ENCODE peak calls at places on chromosomes 11 and 22, in seven cellular contexts. B is transverse colon, M is NB4, K is brain microvascular endothelial cell, Q is AG09309, O is uterus, S is lung. V is an unnamed sample.

GRCh38 chr11:121426476-121427454 is 25.3 kb upstream of the SORL1 start:
- DNase-seq in B (peak), M (peak), K (no peak), Q (no peak), O (peak), S (no peak), V (no peak)

GRCh38 chr11:46684364-46684763 is 16.1 kb downstream of the ARHGAP1 start:
- DNase-seq in B (no peak), M (no peak), K (no peak), Q (no peak), O (no peak), S (no peak), V (no peak)

GRCh38 chr11:101169944-101170343 is 40.3 kb upstream of the PGR start:
- DNase-seq in B (no peak), M (no peak), K (no peak), Q (no peak), O (no peak), S (no peak), V (no peak)

GRCh38 chr11:44066732-44067131 is 662 bp downstream of the ACCS start:
- DNase-seq in B (peak), M (peak), K (peak), Q (peak), O (peak), S (no peak), V (peak)

GRCh38 chr11:61037694-61038093 is 64.6 kb upstream of the CD5 start:
- DNase-seq in B (no peak), M (no peak), K (peak), Q (no peak), O (no peak), S (no peak), V (no peak)

GRCh38 chr11:107859459-107860239 is 1.1 kb upstream of the SLC35F2 start:
- DNase-seq in B (peak), M (peak), K (no peak), Q (no peak), O (peak), S (no peak), V (no peak)

GRCh38 chr11:66850588-66851250 is 6.1 kb upstream of the LRFN4 start:
- DNase-seq in B (no peak), M (no peak), K (no peak), Q (no peak), O (no peak), S (no peak), V (no peak)

GRCh38 chr11:57458060-57458409 is 2.3 kb upstream of the RTN4RL2 start:
- DNase-seq in B (no peak), M (no peak), K (no peak), Q (no peak), O (no peak), S (no peak), V (no peak)

GRCh38 chr22:43554259-43554636 is 142.4 kb downstream of the MPPED1 start:
- DNase-seq in B (no peak), M (no peak), K (no peak), Q (no peak), O (no peak), S (no peak), V (no peak)

GRCh38 chr11:110830344-110831141 is 118.3 kb upstream of the ARHGAP20 start:
- DNase-seq in B (no peak), M (no peak), K (no peak), Q (no peak), O (no peak), S (no peak), V (peak)

GRCh38 chr11:132220464-132220863 is 850.0 kb downstream of the NTM start:
- DNase-seq in B (no peak), M (no peak), K (peak), Q (peak), O (no peak), S (no peak), V (peak)

GRCh38 chr22:20509344-20510047 is 2.1 kb downstream of the MED15 start:
- DNase-seq in B (peak), M (peak), K (peak), Q (peak), O (peak), S (peak), V (peak)

GRCh38 chr22:43218786-43219185 is 31.9 kb upstream of the TTLL12 start:
- DNase-seq in B (no peak), M (no peak), K (no peak), Q (no peak), O (no peak), S (no peak), V (no peak)

GRCh38 chr11:1050581-1051355 is 14.2 kb upstream of the MUC6 start:
- DNase-seq in B (peak), M (peak), K (peak), Q (no peak), O (peak), S (peak), V (no peak)

GRCh38 chr11:3735827-3736226 is 61.5 kb downstream of the NUP98 start:
- DNase-seq in B (no peak), M (peak), K (peak), Q (no peak), O (no peak), S (no peak), V (no peak)

GRCh38 chr22:39439170-39439569 is 17.6 kb upstream of the MGAT3 start:
- DNase-seq in B (no peak), M (peak), K (peak), Q (no peak), O (no peak), S (no peak), V (no peak)

GRCh38 chr11:111379500-111380136 is 543 bp upstream of the POU2AF1 start:
- DNase-seq in B (no peak), M (no peak), K (no peak), Q (no peak), O (no peak), S (no peak), V (no peak)

GRCh38 chr11:95647355-95647754 is 142.2 kb downstream of the FAM76B start:
- DNase-seq in B (no peak), M (no peak), K (no peak), Q (no peak), O (no peak), S (no peak), V (peak)

GRCh38 chr11:93005239-93005638 is 35.8 kb downstream of the MTNR1B start:
- DNase-seq in B (no peak), M (no peak), K (no peak), Q (no peak), O (no peak), S (no peak), V (peak)

GRCh38 chr22:37295213-37295886 is 13.0 kb downstream of the CYTH4 start:
- DNase-seq in B (no peak), M (peak), K (no peak), Q (no peak), O (no peak), S (no peak), V (no peak)

GRCh38 chr11:77457340-77457739 is 16.6 kb downstream of the PAK1 start:
- DNase-seq in B (no peak), M (no peak), K (no peak), Q (no peak), O (no peak), S (no peak), V (no peak)

GRCh38 chr11:33952805-33953204 is 60.9 kb upstream of the LMO2 start:
- DNase-seq in B (no peak), M (no peak), K (no peak), Q (no peak), O (no peak), S (no peak), V (no peak)

GRCh38 chr11:16252373-16252772 is 104.0 kb downstream of the SOX6 start:
- DNase-seq in B (no peak), M (no peak), K (peak), Q (no peak), O (no peak), S (no peak), V (no peak)

GRCh38 chr11:95520765-95521542 is 268.6 kb downstream of the FAM76B start:
- DNase-seq in B (no peak), M (no peak), K (no peak), Q (no peak), O (no peak), S (no peak), V (no peak)

GRCh38 chr22:50720301-50720845 is 17.6 kb upstream of the ACR start:
- DNase-seq in B (no peak), M (no peak), K (no peak), Q (no peak), O (no peak), S (no peak), V (no peak)

DNA sequence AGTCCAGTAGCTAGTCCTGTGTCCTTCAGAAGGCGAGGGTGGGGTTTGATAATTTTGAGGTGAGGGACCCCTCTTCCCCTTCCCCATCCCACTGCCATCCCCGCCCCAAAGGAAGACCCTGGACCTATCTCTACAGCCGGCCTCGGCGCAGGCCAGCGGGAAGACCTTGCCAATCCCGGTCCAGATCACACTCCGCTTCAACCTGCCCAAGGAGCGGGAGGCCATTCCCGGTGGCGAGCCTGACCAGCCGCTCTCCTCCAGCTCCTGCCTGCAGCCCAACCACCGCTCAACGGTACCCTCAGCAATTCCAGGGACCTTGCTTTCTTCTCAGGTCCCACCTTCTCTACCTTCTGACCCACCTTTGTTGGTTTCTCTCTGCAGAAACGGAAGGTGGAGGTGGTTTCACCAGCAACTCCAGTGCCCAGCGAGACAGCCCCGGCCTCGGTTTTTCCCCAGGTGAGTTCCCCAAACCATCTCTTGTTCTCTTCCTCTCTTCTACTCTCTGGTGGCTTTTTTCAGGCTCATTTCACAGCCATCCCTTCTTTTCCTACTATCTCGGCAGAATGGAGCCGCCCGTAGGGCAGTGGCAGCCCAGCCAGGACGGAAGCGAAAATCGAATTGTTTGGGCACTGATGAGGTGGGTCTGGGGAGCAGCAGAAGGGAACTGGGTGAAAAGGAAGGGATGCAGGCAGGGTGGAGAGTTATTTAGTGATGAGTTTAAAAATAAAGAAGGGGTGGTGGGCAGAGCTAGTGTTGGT is 1.3 kb downstream of the KAT5 start:
- DNase-seq in B (no peak), M (no peak), K (no peak), Q (no peak), O (no peak), S (no peak), V (no peak)
- H3K4me3 ChIP-seq in B (peak), M (peak), K (peak), Q (peak), O (no peak), S (no peak), V (peak)

GRCh38 chr11:11998091-11998781 is 10.2 kb downstream of the DKK3 start:
- DNase-seq in B (no peak), M (peak), K (peak), Q (peak), O (no peak), S (no peak), V (peak)
- H3K4me3 ChIP-seq in B (no peak), M (peak), K (peak), Q (no peak), O (no peak), S (no peak), V (peak)

DNA sequence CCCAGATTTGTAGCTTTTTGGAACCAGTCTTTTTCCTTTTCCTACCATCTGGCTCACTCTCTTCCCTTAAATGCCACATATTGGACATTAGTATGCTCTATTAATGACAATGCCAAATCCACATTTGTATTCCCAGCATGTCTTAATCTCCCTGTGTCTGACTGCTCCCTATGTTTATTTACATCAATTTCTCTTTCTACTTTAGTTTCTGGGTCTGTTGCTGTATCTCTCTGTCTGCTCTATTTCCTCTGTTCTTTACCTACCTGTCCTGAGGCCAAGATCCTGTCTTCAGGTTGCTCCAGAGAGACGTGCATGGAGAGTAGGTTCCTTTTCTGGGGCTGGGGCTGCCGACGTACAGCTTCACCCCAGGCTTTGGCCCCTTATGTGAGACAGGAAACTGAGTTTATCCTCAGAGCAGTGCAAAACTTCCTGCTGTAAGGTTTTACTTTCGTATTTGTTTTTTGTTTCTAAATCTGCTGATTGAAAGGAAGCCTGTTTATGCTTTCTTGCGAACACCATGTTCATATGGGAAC is 25.6 kb downstream of the OR2AG2 start:
- DNase-seq in B (peak), M (no peak), K (no peak), Q (no peak), O (no peak), S (no peak), V (no peak)
- H3K4me3 ChIP-seq in B (peak), M (no peak), K (no peak), Q (no peak), O (no peak), S (peak), V (no peak)

GRCh38 chr11:5581014-5581413 is 337 bp downstream of the OR52B6 start:
- DNase-seq in B (no peak), M (no peak), K (no peak), Q (no peak), O (no peak), S (no peak), V (no peak)

GRCh38 chr11:5577101-5577500 is 3.6 kb upstream of the OR52B6 start:
- DNase-seq in B (no peak), M (no peak), K (no peak), Q (no peak), O (no peak), S (no peak), V (no peak)

GRCh38 chr11:5575159-5575558 is 5.5 kb upstream of the OR52B6 start:
- DNase-seq in B (no peak), M (no peak), K (no peak), Q (no peak), O (no peak), S (no peak), V (no peak)

DNA sequence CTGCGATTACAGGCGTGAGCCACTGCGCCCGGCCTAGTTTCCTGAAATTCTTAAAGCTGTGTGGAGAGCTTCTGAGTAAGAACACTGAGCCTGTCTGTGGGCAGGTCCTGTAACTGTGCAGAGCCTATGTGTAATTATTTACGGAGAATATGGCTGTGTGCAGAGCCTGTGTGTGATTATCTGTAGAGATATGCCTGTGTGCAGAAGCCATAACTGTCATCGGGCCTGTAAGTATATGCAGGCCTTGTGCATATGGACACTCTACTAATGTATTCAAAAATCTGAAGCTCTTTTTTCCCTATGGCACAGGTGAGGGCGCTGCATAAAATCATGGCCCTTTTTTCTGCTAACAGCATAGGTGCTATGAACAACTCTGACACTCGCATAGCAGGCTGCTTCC is at the start of gene OR52B6:
- DNase-seq in B (no peak), M (no peak), K (no peak), Q (no peak), O (no peak), S (no peak), V (no peak)
- H3K4me3 ChIP-seq in B (no peak), M (no peak), K (no peak), Q (no peak), O (no peak), S (no peak), V (no peak)

DNA sequence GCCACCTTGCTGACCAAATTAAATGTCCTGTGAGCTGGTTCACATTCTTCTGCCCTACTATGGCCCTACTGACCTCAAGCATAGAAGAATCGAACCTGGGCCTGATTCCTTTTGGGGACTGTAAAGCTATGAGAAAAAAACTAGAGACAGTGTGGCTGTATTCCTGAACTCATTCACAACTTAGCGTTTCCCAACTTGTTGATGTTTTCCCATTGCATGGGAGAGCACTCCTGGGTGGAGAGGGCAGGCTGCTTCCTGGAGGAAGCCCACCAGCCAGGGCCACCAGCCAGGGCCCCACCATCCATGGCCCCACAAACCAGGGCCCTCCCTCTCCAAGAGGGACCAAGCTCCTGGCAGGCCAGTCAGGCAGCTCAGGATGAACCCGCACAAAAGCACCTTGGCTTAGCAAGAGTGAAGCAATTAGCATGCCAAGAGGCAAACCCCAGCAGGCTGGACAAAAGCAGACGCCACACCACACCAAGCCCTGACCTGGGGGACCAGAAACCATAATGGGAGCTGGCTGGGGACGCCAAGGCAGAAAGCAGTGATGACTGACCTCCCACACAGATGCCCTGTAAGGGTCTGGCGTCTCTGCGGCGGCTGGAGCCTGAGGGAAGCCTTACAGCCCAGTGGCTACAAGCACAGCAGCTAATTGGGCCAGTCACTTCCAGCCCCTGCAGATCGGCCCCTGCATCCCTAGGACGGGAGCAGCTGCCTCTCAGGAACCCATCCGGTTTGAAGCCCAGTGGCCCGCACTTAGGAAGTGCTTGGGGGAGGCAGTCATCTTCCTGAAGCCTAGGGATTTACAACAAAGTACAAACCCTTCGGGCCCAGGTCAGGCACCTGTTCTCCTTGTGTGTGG is 2.1 kb downstream of the CERK start:
- DNase-seq in B (no peak), M (no peak), K (no peak), Q (no peak), O (no peak), S (no peak), V (no peak)
- H3K4me3 ChIP-seq in B (peak), M (no peak), K (no peak), Q (no peak), O (no peak), S (no peak), V (no peak)

GRCh38 chr11:32431657-32432056 is 3.7 kb downstream of the WT1 start:
- DNase-seq in B (no peak), M (no peak), K (no peak), Q (no peak), O (no peak), S (no peak), V (no peak)
- H3K4me3 ChIP-seq in B (no peak), M (peak), K (no peak), Q (no peak), O (peak), S (no peak), V (no peak)

GRCh38 chr11:71251159-71251721 is 1.1 kb downstream of the SHANK2 start:
- DNase-seq in B (peak), M (no peak), K (no peak), Q (no peak), O (no peak), S (no peak), V (no peak)

GRCh38 chr11:71252782-71253730 is 679 bp upstream of the SHANK2 start:
- DNase-seq in B (peak), M (no peak), K (peak), Q (peak), O (no peak), S (peak), V (no peak)

GRCh38 chr11:71251761-71252433 is 480 bp downstream of the SHANK2 start:
- DNase-seq in B (peak), M (peak), K (no peak), Q (no peak), O (no peak), S (no peak), V (no peak)

GRCh38 chr11:71253794-71254193 is 1.4 kb upstream of the SHANK2 start:
- DNase-seq in B (no peak), M (no peak), K (no peak), Q (no peak), O (no peak), S (no peak), V (no peak)

DNA sequence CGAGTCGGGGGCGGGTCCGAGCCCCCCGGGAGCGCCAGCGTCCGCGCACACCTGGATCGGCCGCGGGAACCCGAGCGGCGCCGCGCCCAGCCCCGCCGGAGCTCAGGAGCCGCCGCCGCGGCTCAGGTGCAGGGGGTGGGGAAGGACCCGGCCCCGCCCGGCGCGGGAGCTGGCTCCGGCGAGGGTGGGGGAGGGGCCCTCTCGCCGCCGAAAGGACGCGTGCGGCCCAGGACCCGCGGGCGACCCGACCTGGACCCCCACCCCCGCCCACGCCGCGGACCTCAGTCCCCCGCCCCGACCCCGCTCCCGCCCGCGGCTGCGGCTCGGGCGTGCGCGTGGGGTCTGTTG is at the start of gene SHANK2:
- DNase-seq in B (peak), M (no peak), K (no peak), Q (no peak), O (no peak), S (no peak), V (no peak)
- H3K4me3 ChIP-seq in B (peak), M (no peak), K (peak), Q (peak), O (peak), S (peak), V (peak)

GRCh38 chr11:64015510-64015909 is 20.2 kb upstream of the FLRT1 start:
- DNase-seq in B (no peak), M (no peak), K (no peak), Q (no peak), O (no peak), S (no peak), V (no peak)
- H3K4me3 ChIP-seq in B (no peak), M (no peak), K (no peak), Q (no peak), O (no peak), S (no peak), V (no peak)